ENCODE peak calls at places on chromosomes 6 and 20, in seven cellular contexts. One of them, this sample, is unnamed. For H3K4me1, the result is how much of the 10 kb centered on the place peaks cover.

GRCh38 chr6:157840776-157841175 is 17.7 kb downstream of the SNX9 start:
- DNase-seq in sigmoid colon: no peak
- DNase-seq in gastrocnemius medialis: no peak
- DNase-seq in prostate gland: no peak
- DNase-seq in IMR-90: peak
- DNase-seq in HCT116: no peak
- DNase-seq in RWPE2: no peak
- DNase-seq in this sample: no peak

GRCh38 chr6:41278699-41279405 is 7.6 kb downstream of the TREM1 start:
- DNase-seq in sigmoid colon: no peak
- DNase-seq in gastrocnemius medialis: peak
- DNase-seq in prostate gland: peak
- DNase-seq in IMR-90: peak
- DNase-seq in HCT116: peak
- DNase-seq in RWPE2: no peak
- DNase-seq in this sample: no peak

GRCh38 chr20:32543570-32544259 is 41.4 kb downstream of the NOL4L start:
- DNase-seq in sigmoid colon: no peak
- DNase-seq in gastrocnemius medialis: no peak
- DNase-seq in prostate gland: no peak
- DNase-seq in IMR-90: no peak
- DNase-seq in HCT116: no peak
- DNase-seq in RWPE2: no peak
- DNase-seq in this sample: no peak

GRCh38 chr6:41200296-41200900 is 551 bp downstream of the TREML2 start:
- DNase-seq in sigmoid colon: no peak
- DNase-seq in gastrocnemius medialis: no peak
- DNase-seq in prostate gland: no peak
- DNase-seq in IMR-90: no peak
- DNase-seq in HCT116: no peak
- DNase-seq in RWPE2: no peak
- DNase-seq in this sample: no peak

GRCh38 chr20:50805349-50805684 is 10.5 kb downstream of the BCAS4 start:
- DNase-seq in sigmoid colon: no peak
- DNase-seq in gastrocnemius medialis: no peak
- DNase-seq in prostate gland: no peak
- DNase-seq in IMR-90: no peak
- DNase-seq in HCT116: no peak
- DNase-seq in RWPE2: no peak
- DNase-seq in this sample: no peak

GRCh38 chr6:87941556-87942358 is 105.9 kb upstream of the SPACA1 start:
- DNase-seq in sigmoid colon: no peak
- DNase-seq in gastrocnemius medialis: no peak
- DNase-seq in prostate gland: no peak
- DNase-seq in IMR-90: no peak
- DNase-seq in HCT116: no peak
- DNase-seq in RWPE2: no peak
- DNase-seq in this sample: no peak

GRCh38 chr20:16132399-16132798 is 440.8 kb downstream of the KIF16B start:
- DNase-seq in sigmoid colon: no peak
- DNase-seq in gastrocnemius medialis: no peak
- DNase-seq in prostate gland: no peak
- DNase-seq in IMR-90: no peak
- DNase-seq in HCT116: no peak
- DNase-seq in RWPE2: no peak
- DNase-seq in this sample: no peak

GRCh38 chr6:158713469-158713868 is 63.6 kb downstream of the SYTL3 start:
- DNase-seq in sigmoid colon: peak
- DNase-seq in gastrocnemius medialis: no peak
- DNase-seq in prostate gland: no peak
- DNase-seq in IMR-90: no peak
- DNase-seq in HCT116: no peak
- DNase-seq in RWPE2: no peak
- DNase-seq in this sample: no peak

GRCh38 chr6:39507331-39507998 is 185.0 kb upstream of the KCNK16 start:
- DNase-seq in sigmoid colon: no peak
- DNase-seq in gastrocnemius medialis: no peak
- DNase-seq in prostate gland: no peak
- DNase-seq in IMR-90: no peak
- DNase-seq in HCT116: no peak
- DNase-seq in RWPE2: no peak
- DNase-seq in this sample: no peak

GRCh38 chr6:156912431-156912830 is 135.3 kb downstream of the ARID1B start:
- DNase-seq in sigmoid colon: no peak
- DNase-seq in gastrocnemius medialis: no peak
- DNase-seq in prostate gland: no peak
- DNase-seq in IMR-90: no peak
- DNase-seq in HCT116: no peak
- DNase-seq in RWPE2: no peak
- DNase-seq in this sample: no peak

GRCh38 chr20:62307226-62308101 is 4.7 kb downstream of the ADRM1 start:
- DNase-seq in sigmoid colon: no peak
- DNase-seq in gastrocnemius medialis: no peak
- DNase-seq in prostate gland: no peak
- DNase-seq in IMR-90: no peak
- DNase-seq in HCT116: no peak
- DNase-seq in RWPE2: peak
- DNase-seq in this sample: no peak

GRCh38 chr20:62305149-62305764 is 2.5 kb downstream of the ADRM1 start:
- DNase-seq in sigmoid colon: no peak
- DNase-seq in gastrocnemius medialis: no peak
- DNase-seq in prostate gland: no peak
- DNase-seq in IMR-90: no peak
- DNase-seq in HCT116: no peak
- DNase-seq in RWPE2: peak
- DNase-seq in this sample: no peak

GRCh38 chr20:62308102-62308822 is 5.5 kb downstream of the ADRM1 start:
- DNase-seq in sigmoid colon: no peak
- DNase-seq in gastrocnemius medialis: peak
- DNase-seq in prostate gland: peak
- DNase-seq in IMR-90: no peak
- DNase-seq in HCT116: no peak
- DNase-seq in RWPE2: peak
- DNase-seq in this sample: no peak

GRCh38 chr20:62305765-62306431 is 3.1 kb downstream of the ADRM1 start:
- DNase-seq in sigmoid colon: no peak
- DNase-seq in gastrocnemius medialis: no peak
- DNase-seq in prostate gland: no peak
- DNase-seq in IMR-90: no peak
- DNase-seq in HCT116: no peak
- DNase-seq in RWPE2: peak
- DNase-seq in this sample: no peak

GRCh38 chr20:62306440-62307187 is 3.8 kb downstream of the ADRM1 start:
- DNase-seq in sigmoid colon: no peak
- DNase-seq in gastrocnemius medialis: no peak
- DNase-seq in prostate gland: no peak
- DNase-seq in IMR-90: no peak
- DNase-seq in HCT116: no peak
- DNase-seq in RWPE2: peak
- DNase-seq in this sample: no peak
- TF ChIP-seq CTCF in sigmoid colon: no peak
- TF ChIP-seq CTCF in gastrocnemius medialis: no peak
- TF ChIP-seq CTCF in prostate gland: no peak
- TF ChIP-seq CTCF in IMR-90: no peak
- TF ChIP-seq CTCF in HCT116: no peak
- TF ChIP-seq CTCF in RWPE2: no peak
- TF ChIP-seq CTCF in this sample: no peak

GRCh38 chr20:25355191-25355590 is 35.4 kb downstream of the ABHD12 start:
- DNase-seq in sigmoid colon: no peak
- DNase-seq in gastrocnemius medialis: no peak
- DNase-seq in prostate gland: no peak
- DNase-seq in IMR-90: no peak
- DNase-seq in HCT116: no peak
- DNase-seq in RWPE2: no peak
- DNase-seq in this sample: no peak

GRCh38 chr20:25353368-25353753 is 37.3 kb downstream of the ABHD12 start:
- DNase-seq in sigmoid colon: no peak
- DNase-seq in gastrocnemius medialis: no peak
- DNase-seq in prostate gland: no peak
- DNase-seq in IMR-90: no peak
- DNase-seq in HCT116: no peak
- DNase-seq in RWPE2: no peak
- DNase-seq in this sample: no peak

GRCh38 chr20:25353754-25354705 is 36.6 kb downstream of the ABHD12 start:
- DNase-seq in sigmoid colon: no peak
- DNase-seq in gastrocnemius medialis: no peak
- DNase-seq in prostate gland: peak
- DNase-seq in IMR-90: no peak
- DNase-seq in HCT116: no peak
- DNase-seq in RWPE2: no peak
- DNase-seq in this sample: no peak

GRCh38 chr20:25355866-25356265 is 34.8 kb downstream of the ABHD12 start:
- DNase-seq in sigmoid colon: no peak
- DNase-seq in gastrocnemius medialis: no peak
- DNase-seq in prostate gland: no peak
- DNase-seq in IMR-90: no peak
- DNase-seq in HCT116: no peak
- DNase-seq in RWPE2: no peak
- DNase-seq in this sample: no peak

GRCh38 chr20:25356294-25356933 is 34.2 kb downstream of the ABHD12 start:
- DNase-seq in sigmoid colon: no peak
- DNase-seq in gastrocnemius medialis: no peak
- DNase-seq in prostate gland: no peak
- DNase-seq in IMR-90: no peak
- DNase-seq in HCT116: no peak
- DNase-seq in RWPE2: no peak
- DNase-seq in this sample: no peak
- H3K4me1 ChIP-seq in sigmoid colon: under half
- H3K4me1 ChIP-seq in gastrocnemius medialis: under half
- H3K4me1 ChIP-seq in prostate gland: under half
- H3K4me1 ChIP-seq in IMR-90: under half
- H3K4me1 ChIP-seq in HCT116: under half
- H3K4me1 ChIP-seq in RWPE2: under half
- H3K4me1 ChIP-seq in this sample: under half

GRCh38 chr20:9323622-9324021 is 190.8 kb upstream of the LAMP5 start:
- DNase-seq in sigmoid colon: no peak
- DNase-seq in gastrocnemius medialis: no peak
- DNase-seq in prostate gland: no peak
- DNase-seq in IMR-90: no peak
- DNase-seq in HCT116: peak
- DNase-seq in RWPE2: no peak
- DNase-seq in this sample: no peak
- TF ChIP-seq CTCF in sigmoid colon: no peak
- TF ChIP-seq CTCF in gastrocnemius medialis: no peak
- TF ChIP-seq CTCF in prostate gland: no peak
- TF ChIP-seq CTCF in IMR-90: peak
- TF ChIP-seq CTCF in HCT116: peak
- TF ChIP-seq CTCF in RWPE2: peak
- TF ChIP-seq CTCF in this sample: peak

GRCh38 chr6:150631283-150631981 is 31.7 kb downstream of the PLEKHG1 start:
- DNase-seq in sigmoid colon: no peak
- DNase-seq in gastrocnemius medialis: no peak
- DNase-seq in prostate gland: no peak
- DNase-seq in IMR-90: no peak
- DNase-seq in HCT116: no peak
- DNase-seq in RWPE2: no peak
- DNase-seq in this sample: no peak
- H3K4me1 ChIP-seq in sigmoid colon: under half
- H3K4me1 ChIP-seq in gastrocnemius medialis: under half
- H3K4me1 ChIP-seq in prostate gland: under half
- H3K4me1 ChIP-seq in IMR-90: under half
- H3K4me1 ChIP-seq in HCT116: under half
- H3K4me1 ChIP-seq in RWPE2: under half
- H3K4me1 ChIP-seq in this sample: under half

GRCh38 chr6:29908341-29908662 is 34.0 kb upstream of the HLA-A start:
- DNase-seq in sigmoid colon: no peak
- DNase-seq in gastrocnemius medialis: no peak
- DNase-seq in prostate gland: no peak
- DNase-seq in IMR-90: no peak
- DNase-seq in HCT116: no peak
- DNase-seq in RWPE2: no peak
- DNase-seq in this sample: no peak
- TF ChIP-seq CTCF in sigmoid colon: no peak
- TF ChIP-seq CTCF in gastrocnemius medialis: no peak
- TF ChIP-seq CTCF in prostate gland: no peak
- TF ChIP-seq CTCF in IMR-90: no peak
- TF ChIP-seq CTCF in HCT116: no peak
- TF ChIP-seq CTCF in RWPE2: no peak
- TF ChIP-seq CTCF in this sample: no peak

GRCh38 chr20:11136691-11137090 is 462.9 kb upstream of the JAG1 start:
- DNase-seq in sigmoid colon: no peak
- DNase-seq in gastrocnemius medialis: no peak
- DNase-seq in prostate gland: no peak
- DNase-seq in IMR-90: no peak
- DNase-seq in HCT116: no peak
- DNase-seq in RWPE2: no peak
- DNase-seq in this sample: no peak
- H3K4me1 ChIP-seq in sigmoid colon: under half
- H3K4me1 ChIP-seq in gastrocnemius medialis: under half
- H3K4me1 ChIP-seq in prostate gland: under half
- H3K4me1 ChIP-seq in IMR-90: under half
- H3K4me1 ChIP-seq in HCT116: under half
- H3K4me1 ChIP-seq in RWPE2: under half
- H3K4me1 ChIP-seq in this sample: under half